ENCODE peak calls at places on chromosomes 5 and 9, in four cellular contexts. G is GM23248, R is brain microvascular endothelial cell, A is HepG2. L is an unnamed sample.

GRCh38 chr9:117779760-117780159 is 75.6 kb downstream of the TLR4 start:
- DNase-seq in G (no peak), R (no peak), A (no peak), L (no peak)

GRCh38 chr9:114774504-114774903 is 31.3 kb downstream of the TNFSF15 start:
- DNase-seq in G (no peak), R (no peak), A (no peak), L (no peak)

GRCh38 chr5:37757980-37758582 is 81.8 kb downstream of the GDNF start:
- DNase-seq in G (peak), R (no peak), A (no peak), L (no peak)

GRCh38 chr9:128208943-128209695 is 5.9 kb downstream of the DNM1 start:
- DNase-seq in G (no peak), R (no peak), A (no peak), L (no peak)

GRCh38 chr9:26508897-26509296 is 383.7 kb downstream of the CAAP1 start:
- DNase-seq in G (no peak), R (no peak), A (no peak), L (no peak)

GRCh38 chr5:89071941-89072331 is 189.0 kb upstream of the MEF2C start:
- DNase-seq in G (no peak), R (no peak), A (no peak), L (no peak)

GRCh38 chr5:72557576-72558336 is 50.5 kb upstream of the ZNF366 start:
- DNase-seq in G (no peak), R (no peak), A (no peak), L (no peak)

GRCh38 chr5:24642022-24642421 is 2.8 kb downstream of the CDH10 start:
- DNase-seq in G (peak), R (peak), A (peak), L (no peak)

GRCh38 chr5:137176126-137176525 is 323.0 kb downstream of the SPOCK1 start:
- DNase-seq in G (no peak), R (no peak), A (no peak), L (no peak)

GRCh38 chr5:167709625-167710024 is 581.8 kb upstream of the WWC1 start:
- DNase-seq in G (no peak), R (no peak), A (no peak), L (no peak)

GRCh38 chr9:97840521-97840920 is 12.5 kb upstream of the FOXE1 start:
- DNase-seq in G (no peak), R (peak), A (no peak), L (no peak)

GRCh38 chr5:158958048-158958994 is 141.4 kb downstream of the EBF1 start:
- DNase-seq in G (peak), R (no peak), A (no peak), L (no peak)

GRCh38 chr5:87252283-87252605 is 15.4 kb upstream of the RASA1 start:
- DNase-seq in G (no peak), R (no peak), A (no peak), L (no peak)

GRCh38 chr9:107597743-107598217 is 108.2 kb upstream of the KLF4 start:
- DNase-seq in G (no peak), R (no peak), A (peak), L (no peak)

DNA sequence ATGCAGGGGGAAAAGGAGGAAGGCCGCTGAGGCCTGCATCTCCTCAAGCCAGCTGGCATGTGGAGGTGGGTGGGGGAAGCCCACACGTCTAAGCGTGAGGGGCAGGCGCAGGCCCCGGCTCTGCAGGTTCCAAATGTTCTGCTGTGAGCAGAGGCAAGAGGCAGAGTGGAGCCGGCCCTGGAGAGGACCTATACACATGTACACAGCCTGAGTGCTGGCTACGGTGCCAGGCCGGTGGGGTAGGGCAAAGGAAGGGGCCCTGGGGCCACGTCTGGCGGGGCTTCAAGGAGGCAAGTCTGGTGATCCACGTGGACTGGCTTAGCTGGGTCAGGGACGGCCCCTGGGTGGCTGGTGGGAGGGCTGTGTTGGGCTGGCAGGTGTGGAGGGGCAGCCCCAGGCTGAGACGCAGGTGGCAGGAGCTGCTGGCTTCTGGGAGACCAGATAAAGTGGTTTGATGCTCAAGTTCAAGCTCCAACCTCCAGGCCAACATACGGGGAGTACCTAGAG is 26.4 kb downstream of the LPCAT1 start:
- DNase-seq in G (no peak), R (no peak), A (no peak), L (no peak)
- H3K27ac ChIP-seq in G (no peak), R (no peak), A (no peak), L (no peak)

GRCh38 chr9:92724528-92725265 is 39.9 kb downstream of the BICD2 start:
- DNase-seq in G (no peak), R (no peak), A (no peak), L (no peak)

GRCh38 chr9:92726971-92727715 is 37.5 kb downstream of the BICD2 start:
- DNase-seq in G (no peak), R (peak), A (no peak), L (no peak)

GRCh38 chr9:92725266-92725545 is 39.4 kb downstream of the BICD2 start:
- DNase-seq in G (no peak), R (no peak), A (no peak), L (no peak)

GRCh38 chr9:92725726-92726125 is 38.9 kb downstream of the BICD2 start:
- DNase-seq in G (no peak), R (no peak), A (no peak), L (no peak)

GRCh38 chr9:92726348-92726747 is 38.3 kb downstream of the BICD2 start:
- DNase-seq in G (no peak), R (no peak), A (no peak), L (no peak)
- H3K27ac ChIP-seq in G (no peak), R (no peak), A (no peak), L (no peak)

GRCh38 chr5:2860101-2860500 is 108.6 kb upstream of the IRX2 start:
- DNase-seq in G (no peak), R (no peak), A (no peak), L (no peak)

GRCh38 chr5:2851895-2852294 is 100.4 kb upstream of the IRX2 start:
- DNase-seq in G (no peak), R (no peak), A (no peak), L (no peak)

GRCh38 chr5:2857837-2858236 is 106.4 kb upstream of the IRX2 start:
- DNase-seq in G (no peak), R (no peak), A (no peak), L (no peak)

GRCh38 chr5:2852446-2852845 is 101.0 kb upstream of the IRX2 start:
- DNase-seq in G (no peak), R (no peak), A (no peak), L (no peak)

DNA sequence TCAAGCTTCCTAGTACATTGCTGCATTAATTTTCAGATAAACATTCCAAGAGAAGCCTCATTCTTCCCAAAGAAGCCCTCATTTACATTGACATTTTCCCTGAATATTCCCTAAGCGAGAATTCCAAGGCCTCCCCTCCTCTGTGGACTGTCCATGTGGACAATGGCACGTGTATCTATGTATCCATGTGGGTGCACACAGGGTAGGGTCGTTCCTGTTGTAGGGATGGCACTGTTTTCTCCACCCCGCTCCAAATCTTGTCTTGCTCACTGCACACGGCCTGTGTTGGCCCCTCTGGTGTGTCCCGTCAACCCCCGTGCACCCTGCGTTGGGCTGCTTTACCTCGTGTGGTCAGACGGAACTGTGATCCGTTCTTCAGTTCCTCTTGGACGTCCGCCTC is 104.7 kb upstream of the IRX2 start:
- DNase-seq in G (no peak), R (no peak), A (no peak), L (no peak)
- H3K27ac ChIP-seq in G (no peak), R (no peak), A (no peak), L (no peak)

GRCh38 chr9:96556701-96557461 is 62.8 kb downstream of the CDC14B start:
- DNase-seq in G (peak), R (no peak), A (no peak), L (no peak)
- H3K27ac ChIP-seq in G (peak), R (no peak), A (no peak), L (no peak)

DNA sequence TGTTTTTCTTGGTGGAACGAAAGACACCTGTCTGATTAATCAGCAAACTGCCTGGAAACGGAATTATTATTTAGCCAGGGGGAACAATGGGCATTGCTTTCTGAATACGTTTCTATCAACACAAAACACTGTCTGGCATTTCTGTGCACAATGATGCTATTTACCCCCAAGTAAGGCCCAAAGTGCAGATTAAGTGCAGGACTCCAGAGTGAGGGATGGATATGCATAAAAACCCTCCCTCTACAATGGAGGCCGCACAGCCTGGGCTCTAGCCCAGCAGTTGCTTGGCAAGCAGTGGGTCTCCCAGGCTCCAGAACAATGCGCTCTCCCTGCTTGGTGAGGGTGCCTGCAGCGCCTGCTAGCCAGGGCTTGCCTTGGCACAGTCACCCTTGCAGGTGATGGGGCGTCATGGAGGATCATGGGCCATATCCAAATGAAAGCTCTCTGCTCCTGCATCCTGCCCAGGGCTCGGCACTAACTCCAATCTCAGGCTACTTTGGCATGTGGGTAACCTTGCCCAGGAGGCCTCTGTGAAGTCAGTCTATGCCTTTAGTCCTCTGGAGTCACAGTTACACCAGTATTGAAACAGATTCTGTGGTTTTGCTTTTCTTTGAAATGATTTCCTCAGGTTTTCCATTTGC is 11.5 kb upstream of the SPATA24 start:
- DNase-seq in G (no peak), R (no peak), A (no peak), L (peak)
- H3K27ac ChIP-seq in G (no peak), R (no peak), A (no peak), L (peak)

GRCh38 chr5:141637266-141637692 is 482 bp downstream of the RELL2 start:
- DNase-seq in G (peak), R (no peak), A (no peak), L (no peak)
- H3K27ac ChIP-seq in G (no peak), R (no peak), A (peak), L (peak)

GRCh38 chr9:124771021-124771866 is at the start of gene NR6A1:
- DNase-seq in G (peak), R (peak), A (peak), L (peak)

GRCh38 chr9:124768275-124768674 is 2.8 kb downstream of the NR6A1 start:
- DNase-seq in G (no peak), R (no peak), A (no peak), L (no peak)

GRCh38 chr9:124768778-124769350 is 2.2 kb downstream of the NR6A1 start:
- DNase-seq in G (no peak), R (no peak), A (no peak), L (no peak)

GRCh38 chr9:124770359-124771020 is 621 bp downstream of the NR6A1 start:
- DNase-seq in G (no peak), R (no peak), A (no peak), L (no peak)

DNA sequence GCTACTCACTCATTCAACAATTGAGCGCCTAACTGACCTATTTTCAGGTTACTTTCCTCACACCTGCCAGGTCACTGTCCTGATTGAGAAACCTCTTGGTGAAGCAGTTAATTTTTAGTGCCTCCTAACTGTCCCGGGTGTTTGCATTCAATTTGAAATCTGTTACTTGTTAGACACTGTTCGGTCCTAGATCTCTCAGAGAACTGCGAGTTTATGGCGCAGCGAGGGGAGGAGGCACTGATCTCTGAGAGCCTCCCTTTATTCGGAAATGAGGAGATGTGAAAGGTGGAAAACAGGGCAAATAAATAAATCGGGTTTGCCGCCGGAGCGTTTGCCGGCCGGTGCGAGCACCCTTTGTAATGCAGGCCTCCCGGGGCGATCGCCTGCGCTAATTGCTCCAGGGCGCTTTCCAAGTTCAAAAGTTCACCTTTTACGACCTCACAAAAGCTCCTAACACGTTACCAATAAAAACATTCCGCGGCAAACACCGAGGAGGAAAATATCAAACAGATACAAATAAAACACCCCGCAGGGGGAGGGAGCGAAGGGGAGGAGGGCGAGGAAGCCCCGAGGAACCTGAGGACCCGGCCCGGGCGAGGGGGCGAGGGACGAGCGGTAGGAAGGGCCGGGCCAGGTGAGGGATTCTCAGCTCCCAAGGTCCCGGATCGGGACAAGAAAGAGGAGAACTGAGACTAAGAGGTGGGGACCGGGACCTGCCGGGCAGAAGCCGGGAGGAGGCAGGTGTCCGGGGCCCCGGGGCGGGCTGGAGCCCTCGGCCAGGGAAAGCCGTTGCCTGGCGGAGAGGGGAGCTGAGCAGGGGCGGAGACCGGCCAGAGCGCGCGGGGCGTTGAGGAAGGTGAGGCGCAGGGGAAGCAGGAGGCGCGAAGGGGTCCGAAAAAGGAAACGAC is 1.4 kb downstream of the NR6A1 start:
- DNase-seq in G (no peak), R (no peak), A (peak), L (no peak)
- H3K27ac ChIP-seq in G (no peak), R (no peak), A (peak), L (peak)